ENCODE peak calls at places on chromosomes 13 and 19, in seven cellular contexts. V is OCI-LY7; J is AG10803; Z is fibroblast of lung; B is A549; U is endothelial cell of umbilical vein; A is activated CD8-positive, alpha-beta T cell treated with anti-CD3 and anti-CD28 coated beads for 36 hours. R is an unnamed sample.

GRCh38 chr19:34662919-34663318 is 14.0 kb downstream of the SCGB2B2 start:
- DNase-seq in Z (no peak), J (peak), U (peak), A (peak), B (no peak), V (peak), R (no peak)

GRCh38 chr13:84025828-84026227 is 143.6 kb upstream of the SLITRK1 start:
- DNase-seq in V (no peak), J (no peak), A (no peak), U (no peak), B (no peak), Z (no peak), R (no peak)

GRCh38 chr19:47653856-47654255 is 44.9 kb downstream of the BICRA start:
- DNase-seq in B (no peak), A (no peak), Z (no peak), V (no peak), J (no peak), U (no peak), R (no peak)

GRCh38 chr13:22569830-22570229 is 610.9 kb upstream of the SGCG start:
- DNase-seq in J (no peak), A (no peak), Z (peak), B (no peak), U (no peak), V (no peak), R (no peak)

GRCh38 chr19:42168206-42168605 is 36.0 kb upstream of the POU2F2 start:
- DNase-seq in J (no peak), Z (no peak), U (no peak), A (no peak), V (no peak), B (no peak), R (no peak)

GRCh38 chr13:99304541-99304940 is 2.7 kb downstream of the GPR183 start:
- DNase-seq in J (no peak), V (no peak), A (no peak), U (no peak), B (no peak), Z (no peak), R (no peak)

GRCh38 chr19:934865-935422 is 9.1 kb downstream of the ARID3A start:
- DNase-seq in U (peak), J (peak), B (no peak), V (no peak), Z (peak), A (no peak), R (no peak)

GRCh38 chr19:14459703-14460102 is 15.5 kb downstream of the PTGER1 start:
- DNase-seq in V (no peak), Z (no peak), A (peak), J (no peak), B (no peak), U (no peak), R (no peak)

GRCh38 chr19:45351401-45351952 is 10.9 kb downstream of the KLC3 start:
- DNase-seq in Z (no peak), B (no peak), U (no peak), V (no peak), A (no peak), J (no peak), R (no peak)

GRCh38 chr19:488505-489417 is 7.5 kb upstream of the MADCAM1 start:
- DNase-seq in A (peak), Z (peak), B (peak), J (peak), V (peak), U (peak), R (peak)

GRCh38 chr19:37933965-37934364 is 27.0 kb downstream of the SIPA1L3 start:
- DNase-seq in A (no peak), B (no peak), Z (no peak), J (peak), V (no peak), U (no peak), R (no peak)

GRCh38 chr19:41893899-41894298 is 10.9 kb downstream of the ARHGEF1 start:
- DNase-seq in Z (no peak), U (no peak), A (peak), J (no peak), B (no peak), V (peak), R (no peak)

GRCh38 chr13:51244637-51245405 is 22.6 kb downstream of the FAM124A start:
- DNase-seq in V (no peak), U (no peak), B (no peak), J (no peak), Z (no peak), A (no peak), R (no peak)

GRCh38 chr13:58960909-58961308 is 1202.8 kb downstream of the DIAPH3 start:
- DNase-seq in V (peak), Z (peak), B (no peak), J (no peak), A (no peak), U (peak), R (no peak)

GRCh38 chr19:40717880-40718773 is 1.2 kb downstream of the ITPKC start:
- DNase-seq in J (peak), A (peak), Z (peak), U (peak), V (peak), B (peak), R (no peak)

GRCh38 chr13:44919103-44919804 is 70.0 kb downstream of the NUFIP1 start:
- DNase-seq in U (no peak), A (no peak), Z (no peak), B (no peak), V (no peak), J (no peak), R (no peak)

GRCh38 chr13:114099191-114099590 is 33.2 kb downstream of the RASA3 start:
- DNase-seq in U (no peak), J (peak), Z (peak), V (no peak), A (no peak), B (peak), R (peak)

DNA sequence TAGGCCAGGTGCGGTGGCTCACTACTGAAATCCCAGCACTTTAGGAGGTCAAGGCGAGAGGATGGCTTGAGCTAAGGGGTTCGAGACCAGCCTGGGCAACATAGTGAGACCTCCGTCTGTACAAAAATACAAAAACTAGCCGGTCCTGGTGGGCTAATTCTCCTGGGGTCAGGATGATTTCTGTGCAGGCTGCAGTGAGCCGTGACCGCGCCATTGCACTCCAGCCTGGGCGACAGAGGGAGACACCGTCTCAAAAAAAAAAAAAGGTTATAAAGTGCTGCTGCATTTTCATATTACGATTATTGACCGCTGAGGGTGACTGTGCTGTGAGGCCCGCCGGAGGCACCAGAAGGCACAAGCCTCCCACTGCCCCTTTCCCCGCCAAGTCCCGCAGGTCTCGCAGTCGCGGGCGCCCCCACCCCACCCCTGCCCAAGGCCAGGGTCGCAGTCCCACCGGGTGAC is 477 bp upstream of the PLEKHF1 start:
- DNase-seq in B (no peak), Z (no peak), J (no peak), V (no peak), A (no peak), U (no peak), R (no peak)
- TF ChIP-seq CTCF in B (peak), Z (no peak), J (no peak), V (peak), A (peak), U (no peak), R (no peak)

GRCh38 chr13:103134271-103134670 is 68.1 kb upstream of the SLC10A2 start:
- DNase-seq in B (no peak), V (peak), J (no peak), Z (no peak), A (no peak), U (no peak), R (no peak)
- TF ChIP-seq CTCF in B (no peak), V (no peak), J (no peak), Z (no peak), A (no peak), U (no peak), R (no peak)

GRCh38 chr13:46317120-46317519 is 69.9 kb downstream of the RUBCNL start:
- DNase-seq in B (no peak), Z (peak), J (peak), U (no peak), V (no peak), A (no peak), R (no peak)
- TF ChIP-seq CTCF in B (no peak), Z (peak), J (peak), U (no peak), V (no peak), A (no peak), R (peak)

DNA sequence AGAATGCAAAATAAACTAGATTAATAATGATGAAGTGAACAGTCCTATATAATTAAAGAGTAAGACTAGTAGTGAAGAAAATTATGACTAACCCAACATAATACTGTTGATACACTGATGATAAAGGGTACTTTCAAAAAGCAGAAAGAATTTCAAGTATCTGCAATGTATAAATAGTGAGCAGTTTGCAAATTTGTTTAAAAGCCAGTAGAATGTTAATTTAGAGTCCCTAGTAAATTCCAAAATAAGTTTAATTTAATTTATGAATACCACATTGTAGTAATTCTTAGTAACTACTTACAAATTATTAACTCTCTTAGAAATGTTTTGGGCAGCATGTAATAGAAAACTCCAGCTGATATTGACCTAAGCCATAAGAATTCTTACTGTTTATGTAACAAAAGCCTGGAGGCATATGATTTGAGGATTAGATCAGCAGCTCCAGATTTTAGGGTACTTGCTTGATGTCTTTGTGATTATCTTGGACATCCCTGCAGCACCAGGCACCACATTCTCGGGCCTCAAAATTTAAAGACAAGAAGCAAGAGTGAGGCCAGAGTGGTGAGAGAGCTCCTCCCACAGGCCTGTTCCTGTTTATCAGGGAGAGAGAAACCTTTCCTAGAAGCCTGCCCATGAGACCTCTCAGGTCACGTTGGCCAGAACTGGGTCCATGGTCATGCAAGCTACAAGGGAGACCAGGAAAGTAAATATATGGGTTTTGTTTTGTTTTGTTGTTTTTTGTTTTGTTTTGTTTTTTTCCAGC is 67.6 kb upstream of the TDRD3 start:
- DNase-seq in U (peak), A (peak), Z (peak), V (peak), J (peak), B (no peak), R (peak)
- TF ChIP-seq CTCF in U (no peak), A (no peak), Z (peak), V (peak), J (peak), B (peak), R (peak)